ENCODE peak calls at places on chromosomes 2 and 18, in eight cellular contexts. One of them, this sample, is unnamed.

GRCh38 chr2:152587187-152587947 is 129.9 kb downstream of the PRPF40A start:
- DNase-seq in AG08395: no peak
- DNase-seq in hippocampal formation: no peak
- DNase-seq in iris pigment epithelial cell: peak; percentile 40
- DNase-seq in B cell: no peak
- DNase-seq in non-pigmented ciliary epithelial cell: no peak
- DNase-seq in glomerular endothelial cell: no peak
- DNase-seq in upper lobe of right lung: no peak
- DNase-seq in this sample: peak; percentile 27

GRCh38 chr2:54480025-54480424 is 23.9 kb downstream of the SPTBN1 start:
- DNase-seq in glomerular endothelial cell: no peak
- DNase-seq in hippocampal formation: no peak
- DNase-seq in iris pigment epithelial cell: no peak
- DNase-seq in B cell: no peak
- DNase-seq in non-pigmented ciliary epithelial cell: no peak
- DNase-seq in upper lobe of right lung: no peak
- DNase-seq in AG08395: no peak
- DNase-seq in this sample: no peak

GRCh38 chr2:19786408-19787058 is 115.2 kb downstream of the TTC32 start:
- DNase-seq in hippocampal formation: no peak
- DNase-seq in B cell: no peak
- DNase-seq in upper lobe of right lung: no peak
- DNase-seq in glomerular endothelial cell: no peak
- DNase-seq in AG08395: peak; percentile 73
- DNase-seq in iris pigment epithelial cell: peak; percentile 78
- DNase-seq in non-pigmented ciliary epithelial cell: no peak
- DNase-seq in this sample: peak; percentile 58

GRCh38 chr18:78563110-78563509 is 416.5 kb upstream of the SALL3 start:
- DNase-seq in non-pigmented ciliary epithelial cell: no peak
- DNase-seq in AG08395: no peak
- DNase-seq in glomerular endothelial cell: no peak
- DNase-seq in iris pigment epithelial cell: no peak
- DNase-seq in hippocampal formation: no peak
- DNase-seq in B cell: no peak
- DNase-seq in upper lobe of right lung: no peak
- DNase-seq in this sample: no peak

GRCh38 chr18:53796042-53796729 is 428.3 kb downstream of the MBD2 start:
- DNase-seq in non-pigmented ciliary epithelial cell: peak; percentile 70
- DNase-seq in iris pigment epithelial cell: peak; percentile 89
- DNase-seq in AG08395: peak; percentile 80
- DNase-seq in B cell: no peak
- DNase-seq in glomerular endothelial cell: no peak
- DNase-seq in hippocampal formation: no peak
- DNase-seq in upper lobe of right lung: no peak
- DNase-seq in this sample: peak; percentile 89

GRCh38 chr18:63518178-63519012 is 23.8 kb upstream of the SERPINB12 start:
- DNase-seq in iris pigment epithelial cell: peak; percentile 63
- DNase-seq in non-pigmented ciliary epithelial cell: peak; percentile 27
- DNase-seq in AG08395: peak; percentile 59
- DNase-seq in hippocampal formation: peak; percentile 32
- DNase-seq in upper lobe of right lung: no peak
- DNase-seq in B cell: peak; percentile 74
- DNase-seq in glomerular endothelial cell: peak; percentile 52
- DNase-seq in this sample: peak; percentile 76

GRCh38 chr2:143429932-143430331 is 300.7 kb downstream of the ARHGAP15 start:
- DNase-seq in glomerular endothelial cell: no peak
- DNase-seq in iris pigment epithelial cell: peak; percentile 57
- DNase-seq in non-pigmented ciliary epithelial cell: no peak
- DNase-seq in upper lobe of right lung: no peak
- DNase-seq in B cell: no peak
- DNase-seq in AG08395: no peak
- DNase-seq in hippocampal formation: no peak
- DNase-seq in this sample: peak; percentile 20

GRCh38 chr18:65547046-65547445 is 203.8 kb upstream of the CDH7 start:
- DNase-seq in B cell: no peak
- DNase-seq in hippocampal formation: no peak
- DNase-seq in AG08395: no peak
- DNase-seq in upper lobe of right lung: no peak
- DNase-seq in iris pigment epithelial cell: peak; percentile 1
- DNase-seq in glomerular endothelial cell: no peak
- DNase-seq in non-pigmented ciliary epithelial cell: no peak
- DNase-seq in this sample: no peak

GRCh38 chr2:127637725-127638252 is 8.2 kb upstream of the GPR17 start:
- DNase-seq in B cell: peak; percentile 48
- DNase-seq in glomerular endothelial cell: no peak
- DNase-seq in non-pigmented ciliary epithelial cell: no peak
- DNase-seq in hippocampal formation: no peak
- DNase-seq in upper lobe of right lung: no peak
- DNase-seq in iris pigment epithelial cell: peak; percentile 52
- DNase-seq in AG08395: peak; percentile 88
- DNase-seq in this sample: peak; percentile 66

GRCh38 chr18:79531926-79532689 is 136.4 kb downstream of the NFATC1 start:
- DNase-seq in glomerular endothelial cell: no peak
- DNase-seq in iris pigment epithelial cell: no peak
- DNase-seq in hippocampal formation: no peak
- DNase-seq in non-pigmented ciliary epithelial cell: no peak
- DNase-seq in B cell: no peak
- DNase-seq in upper lobe of right lung: peak; percentile 54
- DNase-seq in AG08395: no peak
- DNase-seq in this sample: no peak

GRCh38 chr2:48249093-48249492 is 280.9 kb upstream of the STON1 start:
- DNase-seq in upper lobe of right lung: no peak
- DNase-seq in B cell: no peak
- DNase-seq in non-pigmented ciliary epithelial cell: no peak
- DNase-seq in AG08395: peak; percentile 14
- DNase-seq in glomerular endothelial cell: no peak
- DNase-seq in iris pigment epithelial cell: peak; percentile 56
- DNase-seq in hippocampal formation: no peak
- DNase-seq in this sample: peak; percentile 55

GRCh38 chr2:174280596-174280995 is 32.3 kb upstream of the OLA1 start:
- DNase-seq in AG08395: no peak
- DNase-seq in B cell: no peak
- DNase-seq in iris pigment epithelial cell: no peak
- DNase-seq in glomerular endothelial cell: no peak
- DNase-seq in upper lobe of right lung: no peak
- DNase-seq in non-pigmented ciliary epithelial cell: no peak
- DNase-seq in hippocampal formation: no peak
- DNase-seq in this sample: no peak

GRCh38 chr2:24909555-24910177 is 10.4 kb downstream of the ADCY3 start:
- DNase-seq in B cell: no peak
- DNase-seq in glomerular endothelial cell: no peak
- DNase-seq in upper lobe of right lung: no peak
- DNase-seq in AG08395: peak; percentile 80
- DNase-seq in hippocampal formation: no peak
- DNase-seq in non-pigmented ciliary epithelial cell: no peak
- DNase-seq in iris pigment epithelial cell: peak; percentile 58
- DNase-seq in this sample: peak; percentile 58

GRCh38 chr2:173462908-173463840 is 108.5 kb downstream of the CDCA7 start:
- DNase-seq in B cell: no peak
- DNase-seq in AG08395: no peak
- DNase-seq in hippocampal formation: no peak
- DNase-seq in glomerular endothelial cell: no peak
- DNase-seq in upper lobe of right lung: no peak
- DNase-seq in non-pigmented ciliary epithelial cell: no peak
- DNase-seq in iris pigment epithelial cell: no peak
- DNase-seq in this sample: no peak